ENCODE peak calls at places on chromosomes 13 and 19, in four cellular contexts. A is iPS-NIHi11, V is nucleus accumbens, Z is ELF-1. I is an unnamed sample.
A peak's percentile ranks its signal among the peaks of the same experiment; 100 is the strongest.

GRCh38 chr19:10353793-10354391 is 14.5 kb upstream of the ICAM3 start:
- DNase-seq in A (peak; percentile 93), Z (peak; percentile 98), V (no peak), I (peak; percentile 81)

GRCh38 chr19:40264314-40265054 is 20.7 kb downstream of the AKT2 start:
- DNase-seq in V (no peak), Z (peak; percentile 66), A (no peak), I (no peak)

GRCh38 chr13:23673354-23673753 is 103.1 kb downstream of the TNFRSF19 start:
- DNase-seq in A (no peak), Z (no peak), V (no peak), I (no peak)

GRCh38 chr13:76764916-76765315 is 121.3 kb downstream of the KCTD12 start:
- DNase-seq in A (no peak), Z (no peak), V (no peak), I (no peak)

GRCh38 chr13:49670828-49671227 is 20.5 kb downstream of the EBPL start:
- DNase-seq in Z (no peak), A (no peak), V (no peak), I (no peak)

GRCh38 chr13:109869312-109870237 is 83.2 kb upstream of the IRS2 start:
- DNase-seq in A (peak; percentile 27), Z (peak; percentile 61), V (peak; percentile 61), I (peak; percentile 89)

GRCh38 chr13:45468676-45469075 is 3.9 kb downstream of the COG3 start:
- DNase-seq in Z (no peak), A (no peak), V (no peak), I (no peak)

GRCh38 chr13:110506859-110507566 is 54.5 kb downstream of the RAB20 start:
- DNase-seq in V (no peak), A (no peak), Z (no peak), I (peak; percentile 77)

GRCh38 chr13:110047511-110047910 is 259.4 kb downstream of the COL4A1 start:
- DNase-seq in Z (no peak), A (peak; percentile 64), V (no peak), I (peak; percentile 89)

GRCh38 chr13:33249066-33249465 is 36.5 kb downstream of the STARD13 start:
- DNase-seq in Z (no peak), A (no peak), V (no peak), I (no peak)

GRCh38 chr19:33416307-33417215 is 43.1 kb downstream of the CEBPG start:
- DNase-seq in V (peak; percentile 28), A (peak; percentile 91), Z (peak; percentile 80), I (peak; percentile 61)

GRCh38 chr19:53947624-53948023 is 15.1 kb upstream of the CACNG8 start:
- DNase-seq in V (no peak), Z (peak; percentile 72), A (peak; percentile 50), I (no peak)

GRCh38 chr19:39372047-39372802 is 18.7 kb downstream of the PAF1 start:
- DNase-seq in V (peak; percentile 72), Z (no peak), A (no peak), I (peak; percentile 87)

GRCh38 chr19:45440873-45441654 is 17.3 kb upstream of the ERCC1 start:
- DNase-seq in A (peak; percentile 31), Z (peak; percentile 78), V (no peak), I (no peak)

GRCh38 chr19:13282486-13283065 is 132.4 kb downstream of the IER2 start:
- DNase-seq in V (no peak), Z (no peak), A (no peak), I (no peak)

GRCh38 chr19:14395710-14396338 is 14.6 kb downstream of the ADGRE5 start:
- DNase-seq in A (no peak), Z (no peak), V (no peak), I (no peak)